ENCODE peak calls at places on chromosome 17, in nine cellular contexts. W, J, N, P, Q, V, G, O and H are unnamed samples.

GRCh38 chr17:76054112-76054476 is 18.2 kb downstream of the SRP68 start:
- DNase-seq in V (no peak), W (no peak), P (no peak), J (no peak), G (no peak), N (no peak), O (no peak), Q (no peak), H (no peak)

GRCh38 chr17:40536731-40537171 is 28.5 kb downstream of the CCR7 start:
- DNase-seq in O (no peak), J (no peak), Q (no peak), V (peak; percentile 62), W (no peak), P (no peak), N (no peak), G (no peak), H (no peak)

GRCh38 chr17:83076930-83077329 is 2.5 kb upstream of the METRNL start:
- DNase-seq in P (no peak), O (no peak), W (no peak), G (no peak), V (no peak), J (no peak), N (no peak), Q (no peak), H (no peak)

GRCh38 chr17:38558751-38559024 is 47.1 kb downstream of the SRCIN1 start:
- DNase-seq in G (no peak), J (no peak), W (no peak), P (no peak), N (no peak), O (no peak), V (no peak), Q (no peak), H (no peak)

GRCh38 chr17:7560172-7561027 is 1.3 kb upstream of the SENP3 start:
- DNase-seq in Q (peak; percentile 80), O (no peak), P (peak; percentile 64), W (no peak), G (no peak), N (no peak), V (peak; percentile 70), J (no peak), H (no peak)

GRCh38 chr17:56833023-56833811 is 503 bp downstream of the C17orf67 start:
- DNase-seq in V (peak; percentile 72), O (peak; percentile 42), Q (peak; percentile 78), J (peak; percentile 93), W (peak; percentile 39), G (peak; percentile 56), P (peak; percentile 74), N (peak; percentile 86), H (no peak)

GRCh38 chr17:82930924-82931695 is 91.3 kb upstream of the ZNF750 start:
- DNase-seq in V (peak; percentile 57), Q (peak; percentile 41), O (peak; percentile 15), G (peak; percentile 15), J (peak; percentile 67), P (no peak), W (peak; percentile 10), N (peak; percentile 63), H (no peak)

GRCh38 chr17:39144414-39144813 is 7.0 kb downstream of the PLXDC1 start:
- DNase-seq in N (no peak), J (peak; percentile 81), V (peak; percentile 95), W (peak; percentile 52), P (no peak), O (peak; percentile 39), G (peak; percentile 90), Q (peak; percentile 89), H (no peak)

GRCh38 chr17:62179525-62180161 is 114.6 kb upstream of the MED13 start:
- DNase-seq in V (no peak), J (no peak), G (no peak), P (no peak), W (no peak), N (no peak), Q (no peak), O (no peak), H (no peak)
- TF ChIP-seq CTCF in V (no peak), J (no peak), G (no peak), P (no peak), W (no peak), N (peak; percentile 80), Q (no peak), O (no peak), H (no peak)

DNA sequence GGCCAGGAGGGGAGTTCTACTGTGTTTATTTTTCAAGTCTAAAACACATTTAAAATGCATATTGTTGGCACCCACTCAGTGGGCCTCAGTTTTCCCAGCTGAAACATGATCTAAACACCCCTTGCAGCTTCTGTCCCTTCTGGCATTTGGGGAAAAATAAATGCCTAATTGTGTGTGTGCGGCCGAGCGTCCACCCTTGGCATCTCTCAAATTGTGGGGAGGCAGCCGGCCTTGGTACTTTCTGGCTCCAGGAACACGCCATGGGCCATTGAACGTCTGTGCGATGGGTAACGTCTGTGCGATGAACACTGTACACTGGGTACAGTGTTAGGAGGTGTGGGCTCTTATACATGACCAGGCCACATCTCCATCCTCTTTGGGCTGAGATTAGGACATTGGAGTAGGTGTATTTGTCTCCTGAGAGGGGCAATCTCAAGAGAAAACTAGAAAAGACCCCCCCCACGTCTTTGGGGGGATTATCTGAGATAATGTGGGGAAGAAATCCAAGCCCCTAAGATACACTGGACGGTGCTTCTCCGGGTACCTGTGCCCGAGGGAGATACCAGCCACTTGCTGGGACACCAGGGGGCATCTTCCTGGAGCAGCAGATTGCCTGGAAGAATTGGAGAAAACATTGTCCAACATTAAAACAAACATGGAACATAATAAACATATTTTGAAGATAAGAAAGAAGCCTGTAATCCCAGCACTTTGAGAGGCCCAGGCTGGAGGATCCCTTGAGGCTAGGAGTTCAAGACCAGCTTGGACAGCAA is 54.9 kb downstream of the RAB11FIP4 start:
- DNase-seq in N (no peak), Q (no peak), V (no peak), W (no peak), J (no peak), P (no peak), O (no peak), G (no peak), H (no peak)
- TF ChIP-seq CTCF in N (peak; percentile 22), Q (no peak), V (no peak), W (no peak), J (no peak), P (no peak), O (no peak), G (no peak), H (peak; percentile 0)

DNA sequence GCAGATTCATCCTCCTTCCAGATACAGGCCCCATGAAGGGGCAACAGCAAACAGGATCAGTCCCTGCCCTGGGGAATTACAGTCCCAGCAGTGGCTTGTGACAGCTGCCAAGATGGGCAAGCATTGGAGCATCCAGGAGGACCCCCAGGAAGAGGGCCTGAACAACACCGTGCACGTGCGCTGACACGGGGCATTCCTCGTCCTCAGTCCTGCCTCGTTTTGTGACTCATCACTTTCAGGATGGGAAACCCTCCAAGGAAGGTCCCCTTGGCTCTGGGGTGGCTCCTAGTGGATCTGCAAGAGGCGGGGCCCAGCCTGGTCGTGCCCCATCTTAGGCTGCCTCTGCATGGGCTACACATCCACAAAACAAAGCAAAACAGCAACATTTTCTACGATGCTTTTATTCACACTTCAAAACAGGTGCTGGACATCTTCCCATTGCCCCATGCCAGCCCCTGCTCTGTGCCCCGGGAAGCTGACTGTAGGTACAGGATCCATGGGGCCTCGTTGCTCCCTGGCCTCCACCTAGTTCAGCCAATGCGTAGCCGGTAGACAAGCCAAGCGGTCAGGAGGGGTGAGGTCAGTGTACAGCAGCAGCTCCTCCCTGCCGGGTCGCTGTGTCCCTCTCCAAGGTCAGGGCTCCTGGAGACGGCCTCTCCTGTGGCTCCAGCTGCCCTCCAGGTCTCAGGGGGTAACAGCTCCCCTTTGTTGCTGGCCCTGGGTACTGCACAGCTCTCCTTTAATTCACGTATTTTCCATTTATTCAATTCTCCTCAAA is 32.3 kb downstream of the ACTG1 start:
- DNase-seq in Q (no peak), G (no peak), P (no peak), J (no peak), N (no peak), O (no peak), V (peak; percentile 82), W (no peak), H (no peak)
- TF ChIP-seq CTCF in Q (no peak), G (no peak), P (no peak), J (no peak), N (peak; percentile 26), O (no peak), V (no peak), W (no peak), H (no peak)

DNA sequence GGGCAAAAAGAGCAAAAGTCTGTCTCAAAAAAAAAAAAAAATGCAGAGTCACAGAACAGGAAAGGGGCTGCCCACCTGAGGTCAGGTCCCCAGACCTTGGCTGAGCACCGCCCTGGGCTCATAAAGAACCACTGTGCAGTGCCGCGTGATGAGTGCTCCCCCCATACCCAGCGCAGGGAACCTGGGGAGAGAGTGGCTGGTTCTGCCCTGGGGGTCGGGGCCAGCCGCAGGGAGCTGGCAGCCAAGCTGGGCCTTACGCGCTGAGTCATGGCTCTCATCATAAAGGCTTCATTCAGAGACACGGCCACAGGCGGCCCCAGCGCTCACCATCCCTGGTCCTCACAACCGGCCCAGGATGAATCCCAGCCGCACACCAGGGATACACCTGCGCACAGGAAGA is 80.7 kb downstream of the RAB11FIP4 start:
- DNase-seq in V (no peak), G (no peak), W (no peak), P (no peak), O (peak; percentile 52), N (no peak), J (no peak), Q (no peak), H (no peak)
- TF ChIP-seq CTCF in V (no peak), G (no peak), W (no peak), P (no peak), O (no peak), N (no peak), J (no peak), Q (no peak), H (no peak)